ENCODE peak calls at places on chromosomes 11 and 22, in eight cellular contexts. One of them, this sample, is unnamed.
A peak's percentile ranks its signal among the peaks of the same experiment; 100 is the strongest.

GRCh38 chr22:32950366-32950765 is 107.8 kb downstream of the SYN3 start:
- DNase-seq in CD4-positive, alpha-beta T cell: no peak
- DNase-seq in heart right ventricle: no peak
- DNase-seq in right atrium auricular region: no peak
- DNase-seq in SK-N-SH: peak; percentile 18
- DNase-seq in cardiac fibroblast: no peak
- DNase-seq in RWPE1: no peak
- DNase-seq in fibroblast of the aortic adventitia: no peak
- DNase-seq in this sample: no peak

GRCh38 chr11:130720232-130720787 is 196.0 kb downstream of the SNX19 start:
- DNase-seq in CD4-positive, alpha-beta T cell: no peak
- DNase-seq in heart right ventricle: no peak
- DNase-seq in right atrium auricular region: no peak
- DNase-seq in SK-N-SH: no peak
- DNase-seq in cardiac fibroblast: no peak
- DNase-seq in RWPE1: no peak
- DNase-seq in fibroblast of the aortic adventitia: no peak
- DNase-seq in this sample: no peak

GRCh38 chr11:125036933-125037332 is 26.2 kb upstream of the SLC37A2 start:
- DNase-seq in CD4-positive, alpha-beta T cell: no peak
- DNase-seq in heart right ventricle: no peak
- DNase-seq in right atrium auricular region: no peak
- DNase-seq in SK-N-SH: no peak
- DNase-seq in cardiac fibroblast: peak; percentile 33
- DNase-seq in RWPE1: peak; percentile 9
- DNase-seq in fibroblast of the aortic adventitia: peak; percentile 73
- DNase-seq in this sample: no peak

GRCh38 chr11:116948375-116948774 is 111.0 kb upstream of the APOA1 start:
- DNase-seq in CD4-positive, alpha-beta T cell: no peak
- DNase-seq in heart right ventricle: no peak
- DNase-seq in right atrium auricular region: no peak
- DNase-seq in SK-N-SH: no peak
- DNase-seq in cardiac fibroblast: peak; percentile 14
- DNase-seq in RWPE1: peak; percentile 17
- DNase-seq in fibroblast of the aortic adventitia: peak; percentile 41
- DNase-seq in this sample: no peak

GRCh38 chr11:72195921-72196320 is 4.0 kb downstream of the FOLR1 start:
- DNase-seq in CD4-positive, alpha-beta T cell: no peak
- DNase-seq in heart right ventricle: no peak
- DNase-seq in right atrium auricular region: no peak
- DNase-seq in SK-N-SH: no peak
- DNase-seq in cardiac fibroblast: no peak
- DNase-seq in RWPE1: no peak
- DNase-seq in fibroblast of the aortic adventitia: no peak
- DNase-seq in this sample: no peak

GRCh38 chr11:6757373-6757967 is 14.3 kb downstream of the OR2AG2 start:
- DNase-seq in CD4-positive, alpha-beta T cell: peak; percentile 57
- DNase-seq in heart right ventricle: peak; percentile 53
- DNase-seq in right atrium auricular region: no peak
- DNase-seq in SK-N-SH: peak; percentile 27
- DNase-seq in cardiac fibroblast: peak; percentile 78
- DNase-seq in RWPE1: peak; percentile 22
- DNase-seq in fibroblast of the aortic adventitia: peak; percentile 74
- DNase-seq in this sample: no peak

GRCh38 chr11:132559371-132560036 is 972.8 kb downstream of the OPCML start:
- DNase-seq in CD4-positive, alpha-beta T cell: no peak
- DNase-seq in heart right ventricle: no peak
- DNase-seq in right atrium auricular region: no peak
- DNase-seq in SK-N-SH: peak; percentile 12
- DNase-seq in cardiac fibroblast: no peak
- DNase-seq in RWPE1: no peak
- DNase-seq in fibroblast of the aortic adventitia: no peak
- DNase-seq in this sample: no peak

GRCh38 chr22:38862375-38863329 is 9.4 kb downstream of the CBX6 start:
- DNase-seq in CD4-positive, alpha-beta T cell: no peak
- DNase-seq in heart right ventricle: no peak
- DNase-seq in right atrium auricular region: no peak
- DNase-seq in SK-N-SH: peak; percentile 60
- DNase-seq in cardiac fibroblast: peak; percentile 72
- DNase-seq in RWPE1: no peak
- DNase-seq in fibroblast of the aortic adventitia: peak; percentile 63
- DNase-seq in this sample: no peak

GRCh38 chr22:49400866-49401598 is 426.6 kb downstream of the BRD1 start:
- DNase-seq in CD4-positive, alpha-beta T cell: no peak
- DNase-seq in heart right ventricle: no peak
- DNase-seq in right atrium auricular region: peak; percentile 26
- DNase-seq in SK-N-SH: no peak
- DNase-seq in cardiac fibroblast: no peak
- DNase-seq in RWPE1: no peak
- DNase-seq in fibroblast of the aortic adventitia: no peak
- DNase-seq in this sample: no peak

GRCh38 chr22:42162728-42163489 is 32.3 kb upstream of the CYP2D6 start:
- DNase-seq in CD4-positive, alpha-beta T cell: no peak
- DNase-seq in heart right ventricle: no peak
- DNase-seq in right atrium auricular region: no peak
- DNase-seq in SK-N-SH: no peak
- DNase-seq in cardiac fibroblast: no peak
- DNase-seq in RWPE1: peak; percentile 55
- DNase-seq in fibroblast of the aortic adventitia: no peak
- DNase-seq in this sample: no peak

GRCh38 chr11:125621995-125622394 is 3.0 kb upstream of the CHEK1 start:
- DNase-seq in CD4-positive, alpha-beta T cell: no peak
- DNase-seq in heart right ventricle: no peak
- DNase-seq in right atrium auricular region: no peak
- DNase-seq in SK-N-SH: no peak
- DNase-seq in cardiac fibroblast: peak; percentile 55
- DNase-seq in RWPE1: peak; percentile 60
- DNase-seq in fibroblast of the aortic adventitia: peak; percentile 56
- DNase-seq in this sample: no peak

GRCh38 chr11:57752954-57753353 is 1.3 kb upstream of the BTBD18 start:
- DNase-seq in CD4-positive, alpha-beta T cell: no peak
- DNase-seq in heart right ventricle: no peak
- DNase-seq in right atrium auricular region: no peak
- DNase-seq in SK-N-SH: no peak
- DNase-seq in cardiac fibroblast: no peak
- DNase-seq in RWPE1: no peak
- DNase-seq in fibroblast of the aortic adventitia: no peak
- DNase-seq in this sample: no peak

GRCh38 chr11:57746920-57747319 is 4.7 kb downstream of the BTBD18 start:
- DNase-seq in CD4-positive, alpha-beta T cell: no peak
- DNase-seq in heart right ventricle: no peak
- DNase-seq in right atrium auricular region: no peak
- DNase-seq in SK-N-SH: no peak
- DNase-seq in cardiac fibroblast: no peak
- DNase-seq in RWPE1: no peak
- DNase-seq in fibroblast of the aortic adventitia: no peak
- DNase-seq in this sample: no peak

GRCh38 chr11:57751676-57752253 is at the start of gene BTBD18:
- DNase-seq in CD4-positive, alpha-beta T cell: no peak
- DNase-seq in heart right ventricle: peak; percentile 23
- DNase-seq in right atrium auricular region: no peak
- DNase-seq in SK-N-SH: peak; percentile 67
- DNase-seq in cardiac fibroblast: peak; percentile 78
- DNase-seq in RWPE1: no peak
- DNase-seq in fibroblast of the aortic adventitia: peak; percentile 71
- DNase-seq in this sample: no peak
- TF ChIP-seq CTCF in CD4-positive, alpha-beta T cell: peak; percentile 22
- TF ChIP-seq CTCF in heart right ventricle: peak; percentile 65
- TF ChIP-seq CTCF in right atrium auricular region: peak; percentile 22
- TF ChIP-seq CTCF in SK-N-SH: peak; percentile 54
- TF ChIP-seq CTCF in cardiac fibroblast: peak; percentile 59
- TF ChIP-seq CTCF in RWPE1: peak; percentile 39
- TF ChIP-seq CTCF in fibroblast of the aortic adventitia: peak; percentile 59
- TF ChIP-seq CTCF in this sample: no peak

DNA sequence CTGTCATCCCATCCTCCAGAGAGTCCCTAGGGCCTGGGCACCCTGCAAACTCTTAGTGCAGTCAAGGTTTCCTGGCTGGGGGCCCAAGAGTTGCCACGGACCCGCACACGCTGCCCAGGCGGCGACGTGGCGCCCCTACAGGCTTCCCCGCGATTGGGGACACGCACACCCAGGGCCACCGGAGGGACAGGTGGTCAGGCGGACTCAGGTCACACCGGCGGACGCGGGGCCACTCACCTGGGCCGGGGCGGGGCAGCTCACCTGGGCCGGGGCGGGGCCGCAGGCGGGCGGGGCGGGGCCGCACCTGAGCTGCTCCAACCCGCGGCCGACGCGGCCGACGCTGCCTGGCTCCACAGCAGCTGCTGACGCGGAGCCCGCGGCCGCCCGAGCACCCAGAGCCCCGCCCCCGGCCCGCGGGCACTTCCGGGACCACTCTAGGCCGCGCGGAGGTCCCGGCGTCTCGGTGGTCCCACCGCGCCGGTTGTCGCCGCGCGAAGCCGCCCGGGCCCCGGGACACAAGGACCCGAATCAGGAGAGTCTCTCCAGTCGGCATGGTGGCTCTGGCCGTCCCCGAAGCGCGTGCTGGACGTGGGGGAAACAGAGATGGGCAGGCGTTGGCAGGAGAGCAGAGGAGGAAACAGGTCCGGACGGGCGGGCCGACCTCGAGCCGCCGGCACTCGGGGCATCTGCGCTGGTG is at the start of gene ZNF70:
- DNase-seq in CD4-positive, alpha-beta T cell: peak; percentile 85
- DNase-seq in heart right ventricle: peak; percentile 78
- DNase-seq in right atrium auricular region: peak; percentile 82
- DNase-seq in SK-N-SH: peak; percentile 97
- DNase-seq in cardiac fibroblast: peak; percentile 83
- DNase-seq in RWPE1: peak; percentile 80
- DNase-seq in fibroblast of the aortic adventitia: peak; percentile 66
- DNase-seq in this sample: peak; percentile 90
- TF ChIP-seq CTCF in CD4-positive, alpha-beta T cell: no peak
- TF ChIP-seq CTCF in heart right ventricle: peak; percentile 30
- TF ChIP-seq CTCF in right atrium auricular region: no peak
- TF ChIP-seq CTCF in SK-N-SH: peak; percentile 38
- TF ChIP-seq CTCF in cardiac fibroblast: peak; percentile 13
- TF ChIP-seq CTCF in RWPE1: no peak
- TF ChIP-seq CTCF in fibroblast of the aortic adventitia: peak; percentile 9
- TF ChIP-seq CTCF in this sample: no peak

DNA sequence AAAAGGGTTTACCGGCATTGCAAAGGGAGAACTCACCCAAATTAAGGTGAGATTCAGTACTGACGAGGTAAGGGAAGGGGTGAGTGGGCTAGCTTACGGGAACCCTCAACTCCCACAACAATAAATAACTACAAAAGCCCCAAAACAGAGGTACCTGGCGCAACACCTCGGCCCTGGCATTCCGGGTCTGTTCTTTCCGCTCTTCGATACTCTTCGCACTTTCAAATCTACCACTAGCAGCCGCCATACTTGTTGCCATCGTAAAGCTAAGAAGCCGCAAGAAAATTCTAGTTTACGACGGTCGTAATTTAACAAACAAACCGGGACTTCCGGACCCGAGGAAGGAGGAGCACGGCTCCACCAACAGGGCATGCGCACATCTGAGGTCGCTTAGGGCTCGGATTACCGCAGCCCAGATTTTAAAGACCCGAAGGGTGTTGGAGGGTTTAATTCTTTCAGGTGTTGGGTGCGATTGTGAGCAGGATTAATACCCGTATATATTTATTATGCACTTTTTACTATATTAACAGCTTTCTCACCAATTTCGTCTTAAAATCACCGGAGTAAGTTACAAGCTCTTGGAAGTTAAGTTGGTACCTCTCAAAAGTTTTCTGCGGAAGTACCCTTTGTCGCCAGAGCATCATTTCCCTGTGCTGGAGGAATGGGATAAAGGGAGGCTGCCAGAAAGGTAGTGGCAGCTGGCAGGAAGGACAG is at the start of gene CWF19L2:
- DNase-seq in CD4-positive, alpha-beta T cell: peak; percentile 82
- DNase-seq in heart right ventricle: peak; percentile 91
- DNase-seq in right atrium auricular region: peak; percentile 89
- DNase-seq in SK-N-SH: peak; percentile 79
- DNase-seq in cardiac fibroblast: peak; percentile 97
- DNase-seq in RWPE1: peak; percentile 94
- DNase-seq in fibroblast of the aortic adventitia: peak; percentile 96
- DNase-seq in this sample: peak; percentile 67
- TF ChIP-seq CTCF in CD4-positive, alpha-beta T cell: no peak
- TF ChIP-seq CTCF in heart right ventricle: peak; percentile 42
- TF ChIP-seq CTCF in right atrium auricular region: no peak
- TF ChIP-seq CTCF in SK-N-SH: no peak
- TF ChIP-seq CTCF in cardiac fibroblast: no peak
- TF ChIP-seq CTCF in RWPE1: no peak
- TF ChIP-seq CTCF in fibroblast of the aortic adventitia: no peak
- TF ChIP-seq CTCF in this sample: no peak

DNA sequence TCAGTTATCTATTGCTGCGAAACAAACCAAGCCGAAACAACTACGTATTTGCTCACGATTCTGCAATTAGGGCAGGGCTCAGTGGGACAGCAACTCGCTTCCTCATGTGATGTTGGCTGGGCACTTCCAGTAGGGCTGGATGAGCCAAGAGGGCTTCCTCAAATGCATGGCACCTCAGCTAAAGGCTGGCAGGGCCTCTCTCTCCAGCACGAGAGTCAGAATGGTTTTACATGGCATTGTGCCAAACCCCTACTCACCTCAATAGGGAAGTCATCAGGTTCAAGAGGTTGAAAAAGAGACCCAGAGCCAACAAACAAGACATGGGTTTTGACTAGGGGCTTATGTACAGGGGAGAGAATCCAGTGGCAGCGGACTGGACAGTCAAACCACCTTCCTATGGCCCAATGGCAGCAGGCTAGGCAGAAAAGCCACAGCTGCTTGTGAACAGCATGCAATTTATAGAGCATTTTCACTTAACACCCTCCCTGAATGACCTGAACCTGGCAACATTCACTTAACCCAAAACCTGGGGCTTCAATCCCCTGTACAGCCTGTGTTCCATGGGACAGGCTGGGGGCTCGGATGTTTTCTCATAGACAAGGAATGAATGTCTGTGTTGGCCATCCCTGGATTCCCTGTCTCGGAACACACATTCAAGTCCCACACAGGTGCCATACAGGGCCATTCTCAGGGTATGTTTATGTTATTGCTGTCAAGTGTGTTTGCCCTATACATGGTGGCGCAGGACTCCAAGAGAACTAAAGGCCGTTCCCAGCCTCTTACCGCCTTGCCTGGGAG is 154.2 kb upstream of the NAV2 start:
- DNase-seq in CD4-positive, alpha-beta T cell: no peak
- DNase-seq in heart right ventricle: no peak
- DNase-seq in right atrium auricular region: no peak
- DNase-seq in SK-N-SH: no peak
- DNase-seq in cardiac fibroblast: no peak
- DNase-seq in RWPE1: no peak
- DNase-seq in fibroblast of the aortic adventitia: no peak
- DNase-seq in this sample: no peak
- TF ChIP-seq CTCF in CD4-positive, alpha-beta T cell: no peak
- TF ChIP-seq CTCF in heart right ventricle: no peak
- TF ChIP-seq CTCF in right atrium auricular region: no peak
- TF ChIP-seq CTCF in SK-N-SH: no peak
- TF ChIP-seq CTCF in cardiac fibroblast: no peak
- TF ChIP-seq CTCF in RWPE1: no peak
- TF ChIP-seq CTCF in fibroblast of the aortic adventitia: no peak
- TF ChIP-seq CTCF in this sample: no peak

GRCh38 chr11:2827256-2827655 is 58.3 kb downstream of the CDKN1C start:
- DNase-seq in CD4-positive, alpha-beta T cell: no peak
- DNase-seq in heart right ventricle: no peak
- DNase-seq in right atrium auricular region: no peak
- DNase-seq in SK-N-SH: no peak
- DNase-seq in cardiac fibroblast: no peak
- DNase-seq in RWPE1: no peak
- DNase-seq in fibroblast of the aortic adventitia: no peak
- DNase-seq in this sample: no peak
- TF ChIP-seq CTCF in CD4-positive, alpha-beta T cell: no peak
- TF ChIP-seq CTCF in heart right ventricle: no peak
- TF ChIP-seq CTCF in right atrium auricular region: no peak
- TF ChIP-seq CTCF in SK-N-SH: no peak
- TF ChIP-seq CTCF in cardiac fibroblast: no peak
- TF ChIP-seq CTCF in RWPE1: no peak
- TF ChIP-seq CTCF in fibroblast of the aortic adventitia: no peak
- TF ChIP-seq CTCF in this sample: no peak

This sample was measured in activated B cell treated with CpG ODN at 0.5 μM for 24 hours.